ENCODE peak calls at places on chromosomes 2 and 18, in five cellular contexts. G is LoVo, E is HepG2, W is iris pigment epithelial cell, Z is lower leg skin. S is an unnamed sample.

GRCh38 chr2:59912076-59912475 is 641.4 kb downstream of the BCL11A start:
- DNase-seq in G (no peak), E (no peak), W (no peak), Z (no peak), S (no peak)

GRCh38 chr18:31512203-31512764 is 14.3 kb downstream of the DSG2 start:
- DNase-seq in G (peak; percentile 92), E (peak; percentile 97), W (peak; percentile 82), Z (no peak), S (peak; percentile 89)

GRCh38 chr2:177106212-177106611 is 106.4 kb upstream of the HNRNPA3 start:
- DNase-seq in G (no peak), E (peak; percentile 34), W (no peak), Z (no peak), S (no peak)

GRCh38 chr2:149797030-149797429 is 209.5 kb upstream of the MMADHC start:
- DNase-seq in G (no peak), E (no peak), W (no peak), Z (no peak), S (no peak)

GRCh38 chr2:10524841-10525572 is 76.9 kb upstream of the ODC1 start:
- DNase-seq in G (no peak), E (no peak), W (no peak), Z (no peak), S (no peak)

GRCh38 chr2:7609556-7610323 is 692.5 kb downstream of the RNF144A start:
- DNase-seq in G (no peak), E (no peak), W (no peak), Z (no peak), S (no peak)

GRCh38 chr18:48422947-48423378 is 13.8 kb upstream of the ZBTB7C start:
- DNase-seq in G (peak; percentile 33), E (no peak), W (no peak), Z (no peak), S (no peak)

GRCh38 chr18:22930089-22930713 is 2.9 kb upstream of the RBBP8 start:
- DNase-seq in G (peak; percentile 75), E (peak; percentile 62), W (peak; percentile 69), Z (peak; percentile 74), S (peak; percentile 87)

GRCh38 chr2:9654429-9655100 is 23.8 kb upstream of the YWHAQ start:
- DNase-seq in G (no peak), E (no peak), W (no peak), Z (no peak), S (no peak)

GRCh38 chr2:120452945-120453634 is 107.2 kb downstream of the INHBB start:
- DNase-seq in G (no peak), E (no peak), W (no peak), Z (no peak), S (no peak)

GRCh38 chr18:57915848-57916596 is 112.9 kb upstream of the ATP8B1 start:
- DNase-seq in G (no peak), E (peak; percentile 17), W (no peak), Z (no peak), S (no peak)

GRCh38 chr2:24924732-24925131 is 4.7 kb upstream of the ADCY3 start:
- DNase-seq in G (no peak), E (no peak), W (no peak), Z (no peak), S (no peak)

GRCh38 chr2:28809927-28810326 is 707 bp upstream of the SPDYA start:
- DNase-seq in G (no peak), E (no peak), W (no peak), Z (no peak), S (no peak)

GRCh38 chr2:69544951-69545350 is 98.6 kb downstream of the AAK1 start:
- DNase-seq in G (no peak), E (no peak), W (no peak), Z (no peak), S (no peak)

GRCh38 chr2:208142255-208142924 is 3.6 kb downstream of the CRYGB start:
- DNase-seq in G (no peak), E (no peak), W (peak; percentile 26), Z (no peak), S (no peak)

GRCh38 chr2:65527451-65528240 is 95.2 kb upstream of the SPRED2 start:
- DNase-seq in G (no peak), E (peak; percentile 85), W (no peak), Z (no peak), S (peak; percentile 53)

GRCh38 chr2:234917245-234917975 is 34.4 kb upstream of the SH3BP4 start:
- DNase-seq in G (no peak), E (no peak), W (no peak), Z (no peak), S (peak; percentile 18)

GRCh38 chr18:36194719-36195315 is 7.5 kb downstream of the MOCOS start:
- DNase-seq in G (no peak), E (no peak), W (no peak), Z (no peak), S (no peak)

GRCh38 chr2:72995420-72996151 is 75.9 kb downstream of the SFXN5 start:
- DNase-seq in G (no peak), E (no peak), W (no peak), Z (no peak), S (no peak)

GRCh38 chr2:44430340-44430739 is 68.6 kb downstream of the CAMKMT start:
- DNase-seq in G (no peak), E (no peak), W (no peak), Z (no peak), S (no peak)

GRCh38 chr2:49772299-49772970 is 618.1 kb upstream of the FSHR start:
- DNase-seq in G (no peak), E (no peak), W (no peak), Z (no peak), S (no peak)

GRCh38 chr2:164840458-164840929 is 1.1 kb downstream of the COBLL1 start:
- DNase-seq in G (peak; percentile 48), E (peak; percentile 91), W (peak; percentile 42), Z (peak; percentile 51), S (peak; percentile 75)

GRCh38 chr2:69083126-69083733 is 70.3 kb downstream of the ANTXR1 start:
- DNase-seq in G (no peak), E (peak; percentile 24), W (peak; percentile 66), Z (no peak), S (peak; percentile 39)

GRCh38 chr2:231563378-231563961 is 29.2 kb upstream of the TEX44 start:
- DNase-seq in G (peak; percentile 30), E (peak; percentile 34), W (peak; percentile 65), Z (peak; percentile 35), S (peak; percentile 80)

GRCh38 chr18:6056171-6056932 is 161.0 kb upstream of the TMEM200C start:
- DNase-seq in G (no peak), E (peak; percentile 57), W (peak; percentile 74), Z (no peak), S (peak; percentile 8)

GRCh38 chr18:12296457-12296856 is 11.6 kb upstream of the TUBB6 start:
- DNase-seq in G (no peak), E (no peak), W (no peak), Z (no peak), S (no peak)

GRCh38 chr2:158600155-158600802 is 143.5 kb downstream of the PKP4 start:
- DNase-seq in G (peak; percentile 35), E (no peak), W (peak; percentile 93), Z (peak; percentile 38), S (peak; percentile 25)